ENCODE peak calls at places on chromosomes 6 and 20, in five cellular contexts. One of them, this sample, is unnamed.

GRCh38 chr20:46571418-46571817 is 21.0 kb upstream of the OCSTAMP start:
- DNase-seq in SK-N-SH: no peak
- DNase-seq in GM12878: no peak
- DNase-seq in K562: no peak
- DNase-seq in HepG2: no peak
- DNase-seq in this sample: no peak

GRCh38 chr20:38460040-38460623 is 12.5 kb upstream of the RALGAPB start:
- DNase-seq in SK-N-SH: peak
- DNase-seq in GM12878: no peak
- DNase-seq in K562: peak
- DNase-seq in HepG2: peak
- DNase-seq in this sample: peak

GRCh38 chr6:33430991-33431879 is 11.4 kb downstream of the SYNGAP1 start:
- DNase-seq in SK-N-SH: peak
- DNase-seq in GM12878: no peak
- DNase-seq in K562: peak
- DNase-seq in HepG2: peak
- DNase-seq in this sample: peak

GRCh38 chr6:63066053-63066704 is 145.1 kb upstream of the FKBP1C start:
- DNase-seq in SK-N-SH: no peak
- DNase-seq in GM12878: no peak
- DNase-seq in K562: no peak
- DNase-seq in HepG2: peak
- DNase-seq in this sample: no peak

GRCh38 chr6:56868687-56869086 is 86.2 kb upstream of the BEND6 start:
- DNase-seq in SK-N-SH: peak
- DNase-seq in GM12878: no peak
- DNase-seq in K562: no peak
- DNase-seq in HepG2: peak
- DNase-seq in this sample: no peak

GRCh38 chr6:34602318-34603111 is 46.4 kb upstream of the SPDEF start:
- DNase-seq in SK-N-SH: no peak
- DNase-seq in GM12878: no peak
- DNase-seq in K562: no peak
- DNase-seq in HepG2: peak
- DNase-seq in this sample: no peak

GRCh38 chr6:160973311-160973710 is 18.3 kb upstream of the MAP3K4 start:
- DNase-seq in SK-N-SH: peak
- DNase-seq in GM12878: no peak
- DNase-seq in K562: peak
- DNase-seq in HepG2: no peak
- DNase-seq in this sample: no peak

GRCh38 chr20:59669451-59669850 is 65.1 kb downstream of the PHACTR3 start:
- DNase-seq in SK-N-SH: no peak
- DNase-seq in GM12878: no peak
- DNase-seq in K562: no peak
- DNase-seq in HepG2: no peak
- DNase-seq in this sample: no peak

GRCh38 chr6:89379281-89379680 is 26.8 kb upstream of the UBE2J1 start:
- DNase-seq in SK-N-SH: no peak
- DNase-seq in GM12878: no peak
- DNase-seq in K562: no peak
- DNase-seq in HepG2: no peak
- DNase-seq in this sample: peak

GRCh38 chr6:33211136-33211535 is 2.8 kb downstream of the RING1 start:
- DNase-seq in SK-N-SH: peak
- DNase-seq in GM12878: no peak
- DNase-seq in K562: peak
- DNase-seq in HepG2: no peak
- DNase-seq in this sample: no peak

GRCh38 chr6:143528164-143528811 is 16.8 kb upstream of the FUCA2 start:
- DNase-seq in SK-N-SH: no peak
- DNase-seq in GM12878: no peak
- DNase-seq in K562: no peak
- DNase-seq in HepG2: no peak
- DNase-seq in this sample: peak

GRCh38 chr6:55069132-55069781 is 105.1 kb upstream of the HCRTR2 start:
- DNase-seq in SK-N-SH: peak
- DNase-seq in GM12878: no peak
- DNase-seq in K562: no peak
- DNase-seq in HepG2: peak
- DNase-seq in this sample: no peak
- TF ChIP-seq REST in SK-N-SH: no peak
- TF ChIP-seq REST in GM12878: no peak
- TF ChIP-seq REST in K562: no peak
- TF ChIP-seq REST in HepG2: no peak
- TF ChIP-seq REST in this sample: no peak

GRCh38 chr6:113540491-113540890 is 316.7 kb upstream of the MARCKS start:
- DNase-seq in SK-N-SH: no peak
- DNase-seq in GM12878: no peak
- DNase-seq in K562: no peak
- DNase-seq in HepG2: no peak
- DNase-seq in this sample: no peak
- H3K4me3 ChIP-seq in SK-N-SH: no peak
- H3K4me3 ChIP-seq in GM12878: no peak
- H3K4me3 ChIP-seq in K562: no peak
- H3K4me3 ChIP-seq in HepG2: no peak
- H3K4me3 ChIP-seq in this sample: no peak

DNA sequence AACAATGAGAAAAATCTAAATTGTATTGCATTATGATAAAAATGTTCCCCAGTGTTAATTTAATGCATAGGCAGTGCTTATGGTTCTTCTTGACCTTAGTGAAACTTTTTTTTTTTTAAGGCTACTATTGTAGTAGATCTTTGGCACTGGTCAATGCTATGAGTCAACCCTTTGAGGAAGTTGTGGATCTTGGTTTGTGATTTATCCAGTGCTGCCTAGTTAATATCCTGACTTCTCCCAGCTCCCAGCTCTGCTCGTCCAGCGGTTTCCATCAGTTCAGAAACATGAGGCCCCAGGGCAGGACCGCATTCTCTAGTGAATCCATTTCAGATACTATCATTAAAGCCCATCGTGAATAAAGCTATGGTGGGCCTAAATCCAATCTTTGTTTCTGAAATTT is 364.5 kb upstream of the JARID2 start:
- DNase-seq in SK-N-SH: no peak
- DNase-seq in GM12878: no peak
- DNase-seq in K562: no peak
- DNase-seq in HepG2: no peak
- DNase-seq in this sample: no peak
- TF ChIP-seq GABPA in SK-N-SH: no peak
- TF ChIP-seq GABPA in GM12878: no peak
- TF ChIP-seq GABPA in K562: no peak
- TF ChIP-seq GABPA in HepG2: no peak
- TF ChIP-seq GABPA in this sample: no peak

DNA sequence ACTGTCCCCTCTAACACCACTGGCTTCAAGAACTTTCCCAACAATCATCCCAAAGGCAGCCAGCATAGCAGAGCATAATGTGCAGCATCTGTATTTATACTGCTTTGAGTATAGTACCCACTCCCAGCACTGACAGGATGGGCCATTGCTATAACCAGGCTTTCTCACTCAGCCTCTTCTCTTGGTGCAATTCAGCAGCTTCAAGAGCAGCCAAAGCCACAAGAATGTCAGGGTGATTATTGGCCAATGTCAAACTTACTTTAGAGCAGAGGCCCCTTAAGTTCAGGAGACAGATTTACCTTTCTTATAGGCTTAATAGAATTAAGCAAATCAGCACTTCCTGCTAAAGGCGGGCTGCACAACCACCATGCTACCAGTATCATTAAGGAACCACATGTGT is 232.4 kb upstream of the RSPO3 start:
- DNase-seq in SK-N-SH: no peak
- DNase-seq in GM12878: no peak
- DNase-seq in K562: no peak
- DNase-seq in HepG2: no peak
- DNase-seq in this sample: no peak
- TF ChIP-seq REST in SK-N-SH: no peak
- TF ChIP-seq REST in GM12878: no peak
- TF ChIP-seq REST in K562: no peak
- TF ChIP-seq REST in HepG2: no peak
- TF ChIP-seq REST in this sample: no peak